ENCODE peak calls at places on chromosomes 4 and X, in five cellular contexts. D is heart right ventricle, F is SJCRH30, X is aorta, W is prostate gland. K is an unnamed sample. For H3K36me3, H3K4me1 and H3K9me3, the result is how much of the 10 kb centered on the place peaks cover.

GRCh38 chr4:93710101-93710846 is 118.3 kb upstream of the ATOH1 start:
- DNase-seq in D (no peak), F (peak), X (no peak), W (no peak), K (no peak)

GRCh38 chrX:71536285-71536684 is 3.4 kb downstream of the OGT start:
- DNase-seq in D (no peak), F (no peak), X (no peak), W (no peak), K (no peak)

GRCh38 chrX:13533726-13534125 is 35.7 kb upstream of the EGFL6 start:
- DNase-seq in D (no peak), F (no peak), X (no peak), W (no peak), K (no peak)

GRCh38 chr4:29278580-29278979 is 1441.6 kb upstream of the PCDH7 start:
- DNase-seq in D (no peak), F (peak), X (no peak), W (no peak), K (no peak)

GRCh38 chrX:153474718-153475117 is 4.3 kb upstream of the HAUS7 start:
- DNase-seq in D (peak), F (no peak), X (peak), W (peak), K (no peak)

GRCh38 chr4:84366932-84367331 is 132.2 kb downstream of the NKX6-1 start:
- DNase-seq in D (no peak), F (no peak), X (no peak), W (no peak), K (no peak)

GRCh38 chr4:15398001-15398400 is 29.8 kb upstream of the C1QTNF7 start:
- DNase-seq in D (no peak), F (no peak), X (no peak), W (no peak), K (no peak)

GRCh38 chr4:3655485-3656429 is 110.4 kb upstream of the ADRA2C start:
- DNase-seq in D (no peak), F (no peak), X (no peak), W (no peak), K (no peak)

GRCh38 chrX:68487924-68488323 is 10.9 kb upstream of the YIPF6 start:
- DNase-seq in D (no peak), F (no peak), X (no peak), W (no peak), K (no peak)

GRCh38 chr4:93199492-93199891 is 629.1 kb upstream of the ATOH1 start:
- DNase-seq in D (no peak), F (peak), X (no peak), W (no peak), K (no peak)

GRCh38 chr4:15488658-15489470 is 19.2 kb downstream of the CC2D2A start:
- DNase-seq in D (no peak), F (no peak), X (no peak), W (no peak), K (peak)

GRCh38 chr4:179855471-179855870 is 2387.7 kb upstream of the TENM3 start:
- DNase-seq in D (no peak), F (no peak), X (no peak), W (no peak), K (no peak)

GRCh38 chr4:144645621-144646522 is at the start of gene HHIP:
- DNase-seq in D (peak), F (peak), X (peak), W (no peak), K (peak)

GRCh38 chrX:107646736-107647135 is 18.4 kb downstream of the PRPS1 start:
- DNase-seq in D (no peak), F (no peak), X (no peak), W (no peak), K (no peak)

GRCh38 chrX:110145305-110145704 is 142.4 kb downstream of the TMEM164 start:
- DNase-seq in D (no peak), F (no peak), X (no peak), W (no peak), K (no peak)

GRCh38 chrX:74448669-74449068 is 27.4 kb downstream of the SLC16A2 start:
- DNase-seq in D (no peak), F (no peak), X (no peak), W (no peak), K (no peak)

GRCh38 chr4:68366600-68366999 is 16.7 kb upstream of the YTHDC1 start:
- DNase-seq in D (no peak), F (no peak), X (no peak), W (no peak), K (peak)

GRCh38 chrX:17375631-17376380 is 806 bp downstream of the NHS start:
- DNase-seq in D (peak), F (no peak), X (peak), W (no peak), K (peak)

GRCh38 chr4:1686440-1687036 is 2.4 kb upstream of the FAM53A start:
- DNase-seq in D (no peak), F (no peak), X (peak), W (no peak), K (no peak)

GRCh38 chrX:74423289-74423985 is 2.1 kb downstream of the SLC16A2 start:
- DNase-seq in D (no peak), F (no peak), X (no peak), W (no peak), K (no peak)

GRCh38 chr4:89382439-89382838 is 74.8 kb upstream of the GPRIN3 start:
- DNase-seq in D (no peak), F (no peak), X (no peak), W (no peak), K (no peak)
- H3K36me3 ChIP-seq in D (under half), F (under half), X (under half), W (under half), K (under half)

DNA sequence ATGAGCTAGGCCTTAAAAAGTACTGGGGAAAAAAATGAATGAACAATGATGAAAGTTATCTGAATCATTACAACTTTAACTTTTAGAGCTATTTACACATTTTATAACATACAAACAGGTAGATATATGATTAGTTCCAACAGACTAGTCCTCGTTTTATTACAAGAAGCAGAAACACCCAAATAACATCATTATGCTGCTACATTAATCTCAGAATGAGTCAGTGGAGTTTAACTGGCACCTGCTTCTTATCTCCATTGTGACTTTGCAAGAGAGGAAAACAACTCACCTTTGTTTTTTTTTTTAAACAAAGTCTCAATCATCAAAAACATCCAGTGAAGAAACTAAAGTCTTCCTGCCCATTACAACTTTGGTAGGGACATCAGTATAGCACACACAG is 15.2 kb downstream of the ATP8A1 start:
- DNase-seq in D (no peak), F (no peak), X (no peak), W (no peak), K (no peak)
- H3K4me1 ChIP-seq in D (under half), F (under half), X (under half), W (under half), K (under half)

GRCh38 chr4:4730214-4730613 is 129.3 kb upstream of the MSX1 start:
- DNase-seq in D (no peak), F (no peak), X (no peak), W (no peak), K (no peak)
- H3K9me3 ChIP-seq in D (under half), F (under half), X (under half), W (under half), K (under half)

DNA sequence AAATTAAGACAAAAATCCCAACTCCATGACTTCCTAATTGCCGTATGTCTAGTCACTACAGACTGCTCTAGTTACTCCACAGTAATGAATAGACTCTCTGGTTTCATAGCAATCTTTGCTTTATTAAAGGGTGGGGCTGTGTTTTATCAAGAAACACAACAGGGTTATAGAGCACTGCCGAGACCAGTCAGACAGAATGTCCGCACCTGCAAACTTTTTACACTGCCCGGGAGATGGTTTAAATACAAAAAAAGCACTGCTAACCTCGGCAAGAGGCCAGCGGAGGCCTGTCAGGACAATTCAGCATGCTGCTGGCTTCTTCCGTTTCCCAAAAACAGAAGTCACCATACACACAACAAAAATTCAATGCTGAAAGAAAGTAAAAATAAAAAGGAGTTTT is 67.4 kb downstream of the IRF2 start:
- DNase-seq in D (no peak), F (no peak), X (no peak), W (peak), K (no peak)
- H3K36me3 ChIP-seq in D (under half), F (under half), X (under half), W (under half), K (under half)

K was measured in SJSA1.